ENCODE peak calls at places on chromosome 11, in eight cellular contexts. V is fibroblast of pulmonary artery, Y is GM12865, N is lung, B is IMR-90, D is fibroblast of lung, I is foreskin keratinocyte, K is upper lobe of left lung. S is an unnamed sample.

GRCh38 chr11:132856032-132856431 is 676.3 kb downstream of the OPCML start:
- DNase-seq in V (no peak), Y (no peak), N (no peak), B (no peak), D (no peak), I (no peak), K (no peak), S (no peak)

GRCh38 chr11:77223797-77224196 is 77.7 kb downstream of the GDPD4 start:
- DNase-seq in V (no peak), Y (no peak), N (no peak), B (no peak), D (no peak), I (no peak), K (no peak), S (no peak)

GRCh38 chr11:124541204-124541603 is 2.2 kb downstream of the OR8B12 start:
- DNase-seq in V (no peak), Y (no peak), N (no peak), B (no peak), D (no peak), I (no peak), K (no peak), S (no peak)

GRCh38 chr11:94844031-94844430 is 75.9 kb downstream of the AMOTL1 start:
- DNase-seq in V (no peak), Y (no peak), N (no peak), B (no peak), D (no peak), I (no peak), K (no peak), S (no peak)

GRCh38 chr11:19259487-19260345 is 19.0 kb upstream of the E2F8 start:
- DNase-seq in V (peak), Y (peak), N (peak), B (peak), D (peak), I (no peak), K (peak), S (no peak)

GRCh38 chr11:119316017-119316728 is 757 bp downstream of the MCAM start:
- DNase-seq in V (no peak), Y (no peak), N (no peak), B (no peak), D (peak), I (no peak), K (no peak), S (peak)

GRCh38 chr11:31955838-31956237 is 135.0 kb upstream of the RCN1 start:
- DNase-seq in V (no peak), Y (no peak), N (no peak), B (no peak), D (no peak), I (no peak), K (no peak), S (no peak)

GRCh38 chr11:133840479-133840941 is 4.8 kb downstream of the SPATA19 start:
- DNase-seq in V (no peak), Y (no peak), N (peak), B (no peak), D (no peak), I (no peak), K (no peak), S (no peak)

GRCh38 chr11:103794262-103794661 is 242.2 kb upstream of the DDI1 start:
- DNase-seq in V (peak), Y (no peak), N (no peak), B (no peak), D (peak), I (no peak), K (no peak), S (no peak)

GRCh38 chr11:67506426-67507032 is 1.4 kb upstream of the PITPNM1 start:
- DNase-seq in V (no peak), Y (no peak), N (no peak), B (no peak), D (no peak), I (no peak), K (no peak), S (no peak)

GRCh38 chr11:67507891-67508485 is at the start of gene CDK2AP2:
- DNase-seq in V (peak), Y (peak), N (peak), B (peak), D (peak), I (peak), K (peak), S (peak)

GRCh38 chr11:67510023-67510345 is 2.0 kb upstream of the CDK2AP2 start:
- DNase-seq in V (no peak), Y (no peak), N (no peak), B (peak), D (peak), I (no peak), K (no peak), S (no peak)

GRCh38 chr11:67507242-67507890 is 596 bp downstream of the CDK2AP2 start:
- DNase-seq in V (peak), Y (peak), N (peak), B (peak), D (peak), I (no peak), K (peak), S (no peak)

GRCh38 chr11:67508486-67509121 is 642 bp upstream of the CDK2AP2 start:
- DNase-seq in V (peak), Y (peak), N (peak), B (peak), D (peak), I (peak), K (peak), S (peak)
- TF ChIP-seq CTCF in V (no peak), Y (no peak), N (no peak), B (no peak), D (no peak), I (peak), K (no peak), S (no peak)

GRCh38 chr11:880447-880846 is 30.2 kb downstream of the CHID1 start:
- DNase-seq in V (no peak), Y (no peak), N (no peak), B (no peak), D (no peak), I (no peak), K (no peak), S (no peak)
- TF ChIP-seq CTCF in V (no peak), Y (no peak), N (no peak), B (no peak), D (no peak), I (peak), K (no peak), S (no peak)

GRCh38 chr11:10322830-10323792 is 18.2 kb downstream of the ADM start:
- DNase-seq in V (peak), Y (peak), N (no peak), B (peak), D (peak), I (no peak), K (no peak), S (no peak)
- TF ChIP-seq CTCF in V (peak), Y (peak), N (peak), B (peak), D (peak), I (peak), K (peak), S (peak)

DNA sequence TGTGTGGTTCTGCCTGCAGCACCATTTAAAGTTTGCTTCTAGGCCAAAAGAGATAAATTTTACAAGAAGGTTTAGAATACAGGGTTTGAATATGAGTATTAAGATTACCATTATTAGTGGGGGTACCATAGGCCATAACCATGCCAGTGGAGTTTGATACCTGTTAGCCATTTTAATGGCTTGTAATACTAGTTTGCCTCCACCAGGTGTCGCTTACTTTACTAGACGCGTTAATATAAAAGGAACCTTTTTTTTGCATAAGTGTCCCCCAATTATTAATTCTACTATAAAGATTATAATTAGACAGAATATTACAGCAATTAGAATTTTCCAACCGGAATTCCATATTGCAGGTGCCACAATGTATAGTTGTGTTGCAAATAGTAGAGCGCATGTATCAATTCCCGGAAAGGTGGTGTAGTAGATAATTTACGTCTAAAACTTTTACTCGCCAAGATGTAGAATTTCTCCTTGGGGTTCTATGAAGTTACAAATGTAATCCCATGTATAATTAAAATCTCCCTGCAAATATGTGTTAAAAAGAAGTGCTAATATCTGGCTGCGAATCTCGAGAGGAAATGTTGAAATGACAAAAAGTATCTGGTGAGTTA is 16.1 kb downstream of the MS4A6E start:
- DNase-seq in V (peak), Y (peak), N (no peak), B (no peak), D (no peak), I (no peak), K (no peak), S (no peak)
- TF ChIP-seq CTCF in V (peak), Y (peak), N (peak), B (peak), D (peak), I (peak), K (peak), S (peak)

S was measured in type B pancreatic cell.